ENCODE peak calls at places on chromosome 2, in four cellular contexts. One of them, this sample, is unnamed. For H3K9me3, the result is how much of the 10 kb centered on the place peaks cover.

GRCh38 chr2:224360801-224361251 is 41.1 kb downstream of the FAM124B start:
- DNase-seq in NT2/D1: no peak
- DNase-seq in tibial artery: no peak
- DNase-seq in kidney: no peak
- DNase-seq in this sample: no peak

GRCh38 chr2:109722026-109722425 is 72.1 kb upstream of the RGPD5 start:
- DNase-seq in tibial artery: peak
- DNase-seq in NT2/D1: no peak
- DNase-seq in kidney: peak
- DNase-seq in this sample: peak

GRCh38 chr2:85259101-85259590 is 68.6 kb downstream of the TGOLN2 start:
- DNase-seq in NT2/D1: peak
- DNase-seq in kidney: no peak
- DNase-seq in tibial artery: no peak
- DNase-seq in this sample: no peak

GRCh38 chr2:170648037-170648436 is 67.1 kb upstream of the SP5 start:
- DNase-seq in tibial artery: no peak
- DNase-seq in NT2/D1: no peak
- DNase-seq in kidney: no peak
- DNase-seq in this sample: no peak

GRCh38 chr2:20291106-20291564 is 59.5 kb downstream of the PUM2 start:
- DNase-seq in tibial artery: no peak
- DNase-seq in NT2/D1: peak
- DNase-seq in kidney: peak
- DNase-seq in this sample: peak

GRCh38 chr2:121527009-121527682 is 3.5 kb upstream of the RNU4ATAC start:
- DNase-seq in NT2/D1: no peak
- DNase-seq in tibial artery: no peak
- DNase-seq in kidney: no peak
- DNase-seq in this sample: peak

GRCh38 chr2:127072970-127073369 is 34.0 kb downstream of the BIN1 start:
- DNase-seq in tibial artery: no peak
- DNase-seq in NT2/D1: no peak
- DNase-seq in kidney: no peak
- DNase-seq in this sample: no peak

GRCh38 chr2:229713371-229714079 is 830 bp downstream of the DNER start:
- DNase-seq in tibial artery: no peak
- DNase-seq in NT2/D1: no peak
- DNase-seq in kidney: peak
- DNase-seq in this sample: no peak

GRCh38 chr2:7437122-7437521 is 519.9 kb downstream of the RNF144A start:
- DNase-seq in kidney: no peak
- DNase-seq in NT2/D1: no peak
- DNase-seq in tibial artery: no peak
- DNase-seq in this sample: no peak

GRCh38 chr2:38446418-38446817 is 69.3 kb upstream of the ATL2 start:
- DNase-seq in kidney: no peak
- DNase-seq in NT2/D1: no peak
- DNase-seq in tibial artery: no peak
- DNase-seq in this sample: no peak
- H3K4me3 ChIP-seq in kidney: no peak
- H3K4me3 ChIP-seq in NT2/D1: no peak
- H3K4me3 ChIP-seq in tibial artery: no peak
- H3K4me3 ChIP-seq in this sample: no peak

DNA sequence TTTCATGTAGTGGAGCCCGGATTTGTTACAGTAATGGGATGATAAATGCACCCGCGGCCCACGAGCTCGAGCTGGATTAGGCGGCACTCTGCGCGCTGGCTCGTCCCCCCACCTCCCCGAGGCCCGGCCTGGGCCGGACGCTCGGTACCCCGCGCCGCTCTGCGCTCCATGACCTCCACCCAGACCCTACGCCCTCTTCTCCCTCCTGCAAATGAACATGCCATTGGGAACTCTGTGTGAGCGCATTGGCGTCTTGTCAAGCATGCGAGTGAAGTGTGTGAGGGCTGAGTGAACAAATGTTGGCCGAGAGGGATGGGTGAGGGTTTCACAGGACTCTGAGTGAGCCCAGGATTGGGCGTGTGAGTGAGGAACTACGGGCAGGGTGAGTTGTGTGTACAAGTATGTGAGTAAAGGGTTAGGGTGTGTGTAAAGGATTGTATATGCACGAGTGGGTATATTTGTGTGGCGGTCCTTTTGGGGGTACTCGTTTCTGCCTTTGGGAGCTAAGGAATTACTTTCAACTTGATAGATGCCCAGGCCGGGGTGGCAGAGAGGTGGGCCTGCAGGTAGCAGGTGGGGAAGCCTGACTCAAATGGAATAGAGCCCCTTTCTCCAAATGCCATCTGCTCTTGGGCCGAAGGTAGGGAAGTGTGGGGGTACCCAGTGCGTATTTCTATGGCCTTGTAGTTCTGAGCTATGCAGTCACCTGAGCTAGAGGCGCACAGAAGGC is 2.9 kb upstream of the EN1 start:
- DNase-seq in NT2/D1: no peak
- DNase-seq in tibial artery: no peak
- DNase-seq in kidney: no peak
- DNase-seq in this sample: no peak
- H3K9me3 ChIP-seq in NT2/D1: under half
- H3K9me3 ChIP-seq in tibial artery: under half
- H3K9me3 ChIP-seq in kidney: under half
- H3K9me3 ChIP-seq in this sample: under half

GRCh38 chr2:241509408-241509784 is 1.0 kb upstream of the STK25 start:
- DNase-seq in tibial artery: no peak
- DNase-seq in kidney: no peak
- DNase-seq in NT2/D1: no peak
- DNase-seq in this sample: no peak
- H3K4me3 ChIP-seq in tibial artery: peak
- H3K4me3 ChIP-seq in kidney: peak
- H3K4me3 ChIP-seq in NT2/D1: peak
- H3K4me3 ChIP-seq in this sample: peak

GRCh38 chr2:120277505-120278205 is 25.0 kb downstream of the RALB start:
- DNase-seq in NT2/D1: no peak
- DNase-seq in kidney: no peak
- DNase-seq in tibial artery: no peak
- DNase-seq in this sample: no peak
- H3K9me3 ChIP-seq in NT2/D1: under half
- H3K9me3 ChIP-seq in kidney: under half
- H3K9me3 ChIP-seq in tibial artery: under half
- H3K9me3 ChIP-seq in this sample: under half

GRCh38 chr2:44944102-44944951 is 2.8 kb downstream of the SIX3 start:
- DNase-seq in tibial artery: no peak
- DNase-seq in NT2/D1: no peak
- DNase-seq in kidney: no peak
- DNase-seq in this sample: no peak
- H3K4me3 ChIP-seq in tibial artery: peak
- H3K4me3 ChIP-seq in NT2/D1: peak
- H3K4me3 ChIP-seq in kidney: no peak
- H3K4me3 ChIP-seq in this sample: no peak

DNA sequence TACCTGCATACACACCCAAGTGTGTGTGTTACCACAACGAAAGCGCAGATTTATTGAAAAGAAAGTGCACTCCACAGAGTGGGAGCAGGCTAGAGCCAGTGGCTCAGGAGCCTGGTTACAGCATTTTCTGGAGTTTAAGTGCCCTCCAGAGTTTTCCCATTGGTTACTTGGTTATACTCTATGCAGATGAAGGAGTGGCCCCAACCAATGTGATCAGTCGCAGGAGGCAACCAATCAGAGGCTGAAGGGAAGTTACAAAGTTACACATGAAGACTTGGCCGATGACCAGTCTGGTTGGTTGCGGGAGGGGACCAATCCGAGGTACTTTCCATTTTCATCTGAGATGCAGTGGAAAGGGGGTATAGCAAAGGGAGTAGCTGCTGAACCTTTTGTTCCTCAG is 13.5 kb upstream of the PRLH start:
- DNase-seq in tibial artery: no peak
- DNase-seq in kidney: no peak
- DNase-seq in NT2/D1: no peak
- DNase-seq in this sample: no peak
- H3K9me3 ChIP-seq in tibial artery: under half
- H3K9me3 ChIP-seq in kidney: under half
- H3K9me3 ChIP-seq in NT2/D1: under half
- H3K9me3 ChIP-seq in this sample: under half

GRCh38 chr2:70553584-70554337 is at the start of gene TGFA:
- DNase-seq in kidney: peak
- DNase-seq in tibial artery: peak
- DNase-seq in NT2/D1: peak
- DNase-seq in this sample: peak
- H3K4me3 ChIP-seq in kidney: peak
- H3K4me3 ChIP-seq in tibial artery: peak
- H3K4me3 ChIP-seq in NT2/D1: peak
- H3K4me3 ChIP-seq in this sample: peak

GRCh38 chr2:67566292-67566691 is 169.2 kb downstream of the ETAA1 start:
- DNase-seq in kidney: no peak
- DNase-seq in NT2/D1: no peak
- DNase-seq in tibial artery: no peak
- DNase-seq in this sample: no peak

GRCh38 chr2:67564076-67564475 is 166.9 kb downstream of the ETAA1 start:
- DNase-seq in tibial artery: no peak
- DNase-seq in kidney: no peak
- DNase-seq in NT2/D1: no peak
- DNase-seq in this sample: no peak

GRCh38 chr2:67564626-67565025 is 167.5 kb downstream of the ETAA1 start:
- DNase-seq in tibial artery: no peak
- DNase-seq in kidney: no peak
- DNase-seq in NT2/D1: no peak
- DNase-seq in this sample: no peak

GRCh38 chr2:67566958-67567635 is 170.0 kb downstream of the ETAA1 start:
- DNase-seq in kidney: no peak
- DNase-seq in NT2/D1: no peak
- DNase-seq in tibial artery: no peak
- DNase-seq in this sample: no peak

GRCh38 chr2:67565761-67566160 is 168.6 kb downstream of the ETAA1 start:
- DNase-seq in tibial artery: no peak
- DNase-seq in NT2/D1: no peak
- DNase-seq in kidney: no peak
- DNase-seq in this sample: no peak
- H3K9me3 ChIP-seq in tibial artery: under half
- H3K9me3 ChIP-seq in NT2/D1: under half
- H3K9me3 ChIP-seq in kidney: under half
- H3K9me3 ChIP-seq in this sample: under half

DNA sequence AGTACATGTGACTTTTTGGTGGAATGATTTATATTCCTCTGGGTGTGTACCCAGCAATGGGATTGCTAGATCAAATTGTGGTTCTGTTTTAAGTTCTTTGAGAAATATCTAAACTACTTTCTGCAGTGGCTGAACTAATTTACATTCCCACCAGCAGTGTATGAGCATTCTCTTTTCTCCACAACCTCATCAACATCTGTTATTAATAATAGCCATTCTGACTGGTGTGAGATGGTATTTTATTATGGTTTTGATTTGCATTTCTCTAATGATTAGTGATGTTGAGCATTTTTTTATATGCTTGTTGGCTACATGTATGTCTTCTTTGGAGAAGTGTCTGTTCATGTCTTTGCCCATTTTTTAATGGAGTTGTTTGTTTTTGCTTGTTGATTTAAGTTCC is 267.4 kb upstream of the NT5C1B start:
- DNase-seq in kidney: no peak
- DNase-seq in tibial artery: no peak
- DNase-seq in NT2/D1: no peak
- DNase-seq in this sample: no peak
- H3K4me3 ChIP-seq in kidney: no peak
- H3K4me3 ChIP-seq in tibial artery: no peak
- H3K4me3 ChIP-seq in NT2/D1: no peak
- H3K4me3 ChIP-seq in this sample: no peak